ENCODE peak calls at places on chromosome 15, in nine cellular contexts. One of them, this sample, is unnamed.

GRCh38 chr15:93217343-93217742 is 128.3 kb upstream of the RGMA start:
- DNase-seq in GM20000: no peak
- DNase-seq in WERI-Rb-1: no peak
- DNase-seq in heart right ventricle: peak; percentile 33
- DNase-seq in AG09319: no peak
- DNase-seq in endothelial cell of umbilical vein: no peak
- DNase-seq in bronchial epithelial cell: no peak
- DNase-seq in epithelial cell of esophagus: no peak
- DNase-seq in esophagus squamous epithelium: no peak
- DNase-seq in this sample: no peak

GRCh38 chr15:49877871-49878511 is 241.0 kb downstream of the ATP8B4 start:
- DNase-seq in GM20000: no peak
- DNase-seq in WERI-Rb-1: no peak
- DNase-seq in heart right ventricle: no peak
- DNase-seq in AG09319: peak; percentile 78
- DNase-seq in endothelial cell of umbilical vein: no peak
- DNase-seq in bronchial epithelial cell: no peak
- DNase-seq in epithelial cell of esophagus: no peak
- DNase-seq in esophagus squamous epithelium: no peak
- DNase-seq in this sample: peak; percentile 47

GRCh38 chr15:78323693-78324092 is 16.5 kb upstream of the CRABP1 start:
- DNase-seq in GM20000: no peak
- DNase-seq in WERI-Rb-1: no peak
- DNase-seq in heart right ventricle: no peak
- DNase-seq in AG09319: no peak
- DNase-seq in endothelial cell of umbilical vein: no peak
- DNase-seq in bronchial epithelial cell: no peak
- DNase-seq in epithelial cell of esophagus: no peak
- DNase-seq in esophagus squamous epithelium: no peak
- DNase-seq in this sample: no peak

GRCh38 chr15:66673410-66674322 is 28.4 kb upstream of the SMAD6 start:
- DNase-seq in GM20000: peak; percentile 55
- DNase-seq in WERI-Rb-1: peak; percentile 37
- DNase-seq in heart right ventricle: peak; percentile 59
- DNase-seq in AG09319: no peak
- DNase-seq in endothelial cell of umbilical vein: no peak
- DNase-seq in bronchial epithelial cell: peak; percentile 26
- DNase-seq in epithelial cell of esophagus: peak; percentile 41
- DNase-seq in esophagus squamous epithelium: no peak
- DNase-seq in this sample: no peak

GRCh38 chr15:55782901-55783300 is 39.9 kb upstream of the PRTG start:
- DNase-seq in GM20000: no peak
- DNase-seq in WERI-Rb-1: no peak
- DNase-seq in heart right ventricle: no peak
- DNase-seq in AG09319: no peak
- DNase-seq in endothelial cell of umbilical vein: no peak
- DNase-seq in bronchial epithelial cell: no peak
- DNase-seq in epithelial cell of esophagus: no peak
- DNase-seq in esophagus squamous epithelium: no peak
- DNase-seq in this sample: no peak

GRCh38 chr15:84638103-84638502 is 16.0 kb downstream of the WDR73 start:
- DNase-seq in GM20000: peak; percentile 34
- DNase-seq in WERI-Rb-1: peak; percentile 15
- DNase-seq in heart right ventricle: no peak
- DNase-seq in AG09319: no peak
- DNase-seq in endothelial cell of umbilical vein: no peak
- DNase-seq in bronchial epithelial cell: peak; percentile 46
- DNase-seq in epithelial cell of esophagus: peak; percentile 63
- DNase-seq in esophagus squamous epithelium: no peak
- DNase-seq in this sample: peak; percentile 55

GRCh38 chr15:89993344-89993743 is 7.8 kb upstream of the ZNF710 start:
- DNase-seq in GM20000: no peak
- DNase-seq in WERI-Rb-1: no peak
- DNase-seq in heart right ventricle: no peak
- DNase-seq in AG09319: no peak
- DNase-seq in endothelial cell of umbilical vein: no peak
- DNase-seq in bronchial epithelial cell: no peak
- DNase-seq in epithelial cell of esophagus: no peak
- DNase-seq in esophagus squamous epithelium: no peak
- DNase-seq in this sample: no peak

GRCh38 chr15:41285285-41285684 is 47.1 kb downstream of the OIP5 start:
- DNase-seq in GM20000: no peak
- DNase-seq in WERI-Rb-1: no peak
- DNase-seq in heart right ventricle: no peak
- DNase-seq in AG09319: no peak
- DNase-seq in endothelial cell of umbilical vein: no peak
- DNase-seq in bronchial epithelial cell: no peak
- DNase-seq in epithelial cell of esophagus: no peak
- DNase-seq in esophagus squamous epithelium: no peak
- DNase-seq in this sample: no peak

GRCh38 chr15:42595641-42596240 is 20.3 kb downstream of the STARD9 start:
- DNase-seq in GM20000: no peak
- DNase-seq in WERI-Rb-1: no peak
- DNase-seq in heart right ventricle: no peak
- DNase-seq in AG09319: no peak
- DNase-seq in endothelial cell of umbilical vein: no peak
- DNase-seq in bronchial epithelial cell: no peak
- DNase-seq in epithelial cell of esophagus: no peak
- DNase-seq in esophagus squamous epithelium: no peak
- DNase-seq in this sample: no peak

GRCh38 chr15:42590619-42591237 is 15.3 kb downstream of the STARD9 start:
- DNase-seq in GM20000: no peak
- DNase-seq in WERI-Rb-1: no peak
- DNase-seq in heart right ventricle: no peak
- DNase-seq in AG09319: no peak
- DNase-seq in endothelial cell of umbilical vein: no peak
- DNase-seq in bronchial epithelial cell: no peak
- DNase-seq in epithelial cell of esophagus: no peak
- DNase-seq in esophagus squamous epithelium: no peak
- DNase-seq in this sample: no peak

GRCh38 chr15:42593143-42593542 is 17.7 kb downstream of the STARD9 start:
- DNase-seq in GM20000: no peak
- DNase-seq in WERI-Rb-1: no peak
- DNase-seq in heart right ventricle: peak; percentile 29
- DNase-seq in AG09319: no peak
- DNase-seq in endothelial cell of umbilical vein: no peak
- DNase-seq in bronchial epithelial cell: no peak
- DNase-seq in epithelial cell of esophagus: no peak
- DNase-seq in esophagus squamous epithelium: no peak
- DNase-seq in this sample: no peak

DNA sequence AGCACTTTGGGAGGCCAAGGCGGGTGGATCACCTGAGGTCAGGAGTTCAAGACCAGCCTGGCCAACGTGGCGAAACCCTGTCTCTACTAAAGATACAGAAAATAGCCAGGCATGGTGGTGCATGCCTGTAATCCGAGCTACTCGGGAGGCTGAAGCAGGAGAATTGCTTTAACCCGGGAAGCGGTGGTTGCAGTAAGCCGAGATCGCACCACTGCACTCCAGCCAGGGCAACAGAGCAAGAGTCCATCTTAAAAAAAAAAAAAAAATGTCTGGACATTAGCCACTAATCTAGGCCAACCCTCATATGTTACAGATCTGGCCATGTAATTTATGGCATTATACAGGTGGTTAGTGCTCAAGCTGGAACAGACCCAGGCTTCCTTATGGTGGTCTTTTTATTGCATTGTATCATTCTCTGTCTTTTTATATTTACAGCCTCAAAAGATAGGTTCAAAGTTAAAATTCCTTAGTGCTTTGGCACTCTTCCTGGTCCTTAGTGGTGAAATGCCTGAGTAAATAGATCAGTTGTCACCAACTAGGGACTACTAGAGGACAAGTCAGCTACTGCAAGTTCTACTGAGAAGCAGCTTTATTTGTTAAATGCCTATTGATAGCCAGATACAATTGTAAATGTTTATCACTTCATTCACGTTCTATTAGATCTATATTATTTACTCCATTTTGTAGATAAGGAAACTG is 16.0 kb downstream of the STARD9 start:
- DNase-seq in GM20000: no peak
- DNase-seq in WERI-Rb-1: no peak
- DNase-seq in heart right ventricle: no peak
- DNase-seq in AG09319: no peak
- DNase-seq in endothelial cell of umbilical vein: peak; percentile 47
- DNase-seq in bronchial epithelial cell: peak; percentile 31
- DNase-seq in epithelial cell of esophagus: peak; percentile 16
- DNase-seq in esophagus squamous epithelium: no peak
- DNase-seq in this sample: peak; percentile 50
- TF ChIP-seq CTCF in GM20000: peak; percentile 10
- TF ChIP-seq CTCF in WERI-Rb-1: peak; percentile 10
- TF ChIP-seq CTCF in heart right ventricle: peak; percentile 35
- TF ChIP-seq CTCF in AG09319: peak; percentile 17
- TF ChIP-seq CTCF in endothelial cell of umbilical vein: peak; percentile 40
- TF ChIP-seq CTCF in bronchial epithelial cell: peak; percentile 22
- TF ChIP-seq CTCF in epithelial cell of esophagus: peak; percentile 43
- TF ChIP-seq CTCF in esophagus squamous epithelium: no peak
- TF ChIP-seq CTCF in this sample: peak; percentile 41

DNA sequence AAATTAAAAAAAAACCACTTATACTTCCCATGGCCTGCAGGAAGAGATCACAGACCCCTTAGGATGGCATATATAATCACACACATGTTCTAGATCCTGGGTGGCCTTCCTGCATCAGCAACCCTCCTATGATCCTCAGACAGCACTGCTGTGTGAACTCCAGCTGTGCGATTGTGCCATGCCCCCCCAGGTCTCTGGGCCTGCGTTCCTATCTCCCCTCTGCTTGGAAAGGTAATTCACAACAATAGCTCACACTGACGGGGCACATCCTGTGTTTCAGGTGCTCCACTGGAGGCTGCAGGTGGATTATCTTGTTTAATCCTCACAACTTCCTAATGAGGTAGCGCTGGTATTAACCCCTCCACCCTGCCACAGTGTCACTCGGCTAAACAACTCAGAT is 71.2 kb upstream of the GLCE start:
- DNase-seq in GM20000: no peak
- DNase-seq in WERI-Rb-1: peak; percentile 38
- DNase-seq in heart right ventricle: no peak
- DNase-seq in AG09319: no peak
- DNase-seq in endothelial cell of umbilical vein: no peak
- DNase-seq in bronchial epithelial cell: no peak
- DNase-seq in epithelial cell of esophagus: no peak
- DNase-seq in esophagus squamous epithelium: no peak
- DNase-seq in this sample: no peak
- TF ChIP-seq CTCF in GM20000: no peak
- TF ChIP-seq CTCF in WERI-Rb-1: no peak
- TF ChIP-seq CTCF in heart right ventricle: no peak
- TF ChIP-seq CTCF in AG09319: no peak
- TF ChIP-seq CTCF in endothelial cell of umbilical vein: no peak
- TF ChIP-seq CTCF in bronchial epithelial cell: no peak
- TF ChIP-seq CTCF in epithelial cell of esophagus: no peak
- TF ChIP-seq CTCF in esophagus squamous epithelium: no peak
- TF ChIP-seq CTCF in this sample: no peak

GRCh38 chr15:76056931-76057330 is 2.9 kb upstream of the TMEM266 start:
- DNase-seq in GM20000: peak; percentile 56
- DNase-seq in WERI-Rb-1: no peak
- DNase-seq in heart right ventricle: no peak
- DNase-seq in AG09319: no peak
- DNase-seq in endothelial cell of umbilical vein: no peak
- DNase-seq in bronchial epithelial cell: peak; percentile 93
- DNase-seq in epithelial cell of esophagus: peak; percentile 88
- DNase-seq in esophagus squamous epithelium: no peak
- DNase-seq in this sample: no peak

GRCh38 chr15:76058714-76059319 is 968 bp upstream of the TMEM266 start:
- DNase-seq in GM20000: peak; percentile 55
- DNase-seq in WERI-Rb-1: peak; percentile 72
- DNase-seq in heart right ventricle: no peak
- DNase-seq in AG09319: no peak
- DNase-seq in endothelial cell of umbilical vein: no peak
- DNase-seq in bronchial epithelial cell: peak; percentile 27
- DNase-seq in epithelial cell of esophagus: peak; percentile 34
- DNase-seq in esophagus squamous epithelium: no peak
- DNase-seq in this sample: peak; percentile 23

GRCh38 chr15:76060098-76060989 is 559 bp downstream of the TMEM266 start:
- DNase-seq in GM20000: peak; percentile 35
- DNase-seq in WERI-Rb-1: no peak
- DNase-seq in heart right ventricle: no peak
- DNase-seq in AG09319: no peak
- DNase-seq in endothelial cell of umbilical vein: peak; percentile 6
- DNase-seq in bronchial epithelial cell: no peak
- DNase-seq in epithelial cell of esophagus: no peak
- DNase-seq in esophagus squamous epithelium: no peak
- DNase-seq in this sample: no peak

GRCh38 chr15:76059320-76060097 is at the start of gene TMEM266:
- DNase-seq in GM20000: peak; percentile 88
- DNase-seq in WERI-Rb-1: peak; percentile 62
- DNase-seq in heart right ventricle: peak; percentile 27
- DNase-seq in AG09319: no peak
- DNase-seq in endothelial cell of umbilical vein: peak; percentile 23
- DNase-seq in bronchial epithelial cell: no peak
- DNase-seq in epithelial cell of esophagus: peak; percentile 47
- DNase-seq in esophagus squamous epithelium: no peak
- DNase-seq in this sample: peak; percentile 9

DNA sequence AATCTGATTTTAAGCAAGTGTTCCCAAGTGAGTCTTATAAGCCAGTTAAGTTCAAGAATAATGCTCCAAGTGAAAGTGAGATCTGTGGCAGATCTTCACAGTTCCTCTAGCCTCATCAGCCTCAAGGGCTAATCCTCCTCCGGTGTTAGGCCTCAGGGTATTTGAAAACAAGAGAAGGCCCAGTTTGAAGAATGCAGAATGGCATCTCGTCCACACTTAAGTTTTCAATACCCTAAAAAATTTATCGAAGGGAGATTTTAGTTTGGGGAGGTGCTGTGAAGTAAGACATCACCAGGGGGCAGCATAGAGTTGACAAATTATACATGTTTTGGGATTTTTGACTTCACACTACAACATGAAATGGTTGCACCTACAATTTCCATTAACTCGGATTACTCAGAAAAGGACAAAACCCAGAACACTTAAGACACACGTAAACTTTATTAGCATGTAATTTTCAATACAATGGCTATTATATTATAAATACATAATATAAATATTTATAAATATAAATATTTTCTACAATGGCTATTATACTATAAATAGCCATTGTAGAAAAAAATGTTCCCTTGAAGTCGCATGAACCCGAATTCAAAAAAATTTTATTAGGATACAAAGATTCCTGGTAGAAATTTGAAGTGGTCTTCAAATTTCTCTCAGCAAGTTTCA is 2.3 kb upstream of the TMEM266 start:
- DNase-seq in GM20000: peak; percentile 62
- DNase-seq in WERI-Rb-1: peak; percentile 6
- DNase-seq in heart right ventricle: no peak
- DNase-seq in AG09319: peak; percentile 2
- DNase-seq in endothelial cell of umbilical vein: peak; percentile 49
- DNase-seq in bronchial epithelial cell: peak; percentile 47
- DNase-seq in epithelial cell of esophagus: peak; percentile 57
- DNase-seq in esophagus squamous epithelium: no peak
- DNase-seq in this sample: peak; percentile 61
- TF ChIP-seq CTCF in GM20000: peak; percentile 34
- TF ChIP-seq CTCF in WERI-Rb-1: peak; percentile 52
- TF ChIP-seq CTCF in heart right ventricle: peak; percentile 78
- TF ChIP-seq CTCF in AG09319: peak; percentile 74
- TF ChIP-seq CTCF in endothelial cell of umbilical vein: peak; percentile 67
- TF ChIP-seq CTCF in bronchial epithelial cell: peak; percentile 66
- TF ChIP-seq CTCF in epithelial cell of esophagus: peak; percentile 81
- TF ChIP-seq CTCF in esophagus squamous epithelium: peak; percentile 55
- TF ChIP-seq CTCF in this sample: peak; percentile 75

GRCh38 chr15:88469321-88469720 is 1.8 kb downstream of the MRPS11 start:
- DNase-seq in GM20000: no peak
- DNase-seq in WERI-Rb-1: no peak
- DNase-seq in heart right ventricle: no peak
- DNase-seq in AG09319: no peak
- DNase-seq in endothelial cell of umbilical vein: no peak
- DNase-seq in bronchial epithelial cell: no peak
- DNase-seq in epithelial cell of esophagus: no peak
- DNase-seq in esophagus squamous epithelium: no peak
- DNase-seq in this sample: no peak

GRCh38 chr15:88470625-88471372 is 3.3 kb downstream of the MRPS11 start:
- DNase-seq in GM20000: no peak
- DNase-seq in WERI-Rb-1: no peak
- DNase-seq in heart right ventricle: no peak
- DNase-seq in AG09319: no peak
- DNase-seq in endothelial cell of umbilical vein: no peak
- DNase-seq in bronchial epithelial cell: no peak
- DNase-seq in epithelial cell of esophagus: no peak
- DNase-seq in esophagus squamous epithelium: no peak
- DNase-seq in this sample: no peak

GRCh38 chr15:88465633-88466219 is 1.5 kb downstream of the MRPL46 start:
- DNase-seq in GM20000: no peak
- DNase-seq in WERI-Rb-1: no peak
- DNase-seq in heart right ventricle: no peak
- DNase-seq in AG09319: no peak
- DNase-seq in endothelial cell of umbilical vein: peak; percentile 64
- DNase-seq in bronchial epithelial cell: peak; percentile 81
- DNase-seq in epithelial cell of esophagus: peak; percentile 82
- DNase-seq in esophagus squamous epithelium: no peak
- DNase-seq in this sample: peak; percentile 67

GRCh38 chr15:88467073-88467934 is at the start of the genes MRPL46 and MRPS11:
- DNase-seq in GM20000: peak; percentile 84
- DNase-seq in WERI-Rb-1: peak; percentile 90
- DNase-seq in heart right ventricle: peak; percentile 90
- DNase-seq in AG09319: peak; percentile 59
- DNase-seq in endothelial cell of umbilical vein: peak; percentile 92
- DNase-seq in bronchial epithelial cell: peak; percentile 66
- DNase-seq in epithelial cell of esophagus: peak; percentile 85
- DNase-seq in esophagus squamous epithelium: peak; percentile 32
- DNase-seq in this sample: peak; percentile 91

GRCh38 chr15:88467935-88468528 is 524 bp downstream of the MRPS11 start:
- DNase-seq in GM20000: no peak
- DNase-seq in WERI-Rb-1: no peak
- DNase-seq in heart right ventricle: no peak
- DNase-seq in AG09319: no peak
- DNase-seq in endothelial cell of umbilical vein: peak; percentile 39
- DNase-seq in bronchial epithelial cell: peak; percentile 18
- DNase-seq in epithelial cell of esophagus: peak; percentile 30
- DNase-seq in esophagus squamous epithelium: no peak
- DNase-seq in this sample: peak; percentile 35
- TF ChIP-seq CTCF in GM20000: no peak
- TF ChIP-seq CTCF in WERI-Rb-1: peak; percentile 48
- TF ChIP-seq CTCF in heart right ventricle: no peak
- TF ChIP-seq CTCF in AG09319: peak; percentile 38
- TF ChIP-seq CTCF in endothelial cell of umbilical vein: peak; percentile 3
- TF ChIP-seq CTCF in bronchial epithelial cell: peak; percentile 42
- TF ChIP-seq CTCF in epithelial cell of esophagus: peak; percentile 40
- TF ChIP-seq CTCF in esophagus squamous epithelium: no peak
- TF ChIP-seq CTCF in this sample: peak; percentile 46

This sample was measured in cardiac fibroblast.